ENCODE peak calls at places on chromosomes 7 and 10, in ten cellular contexts. T is transverse colon; B is uterus; Q is body of pancreas; W is GM06990; H is CD4-positive, alpha-beta memory T cell; Y is mesendoderm; X is OCI-LY7; F is right lobe of liver; G is epithelial cell of esophagus. M is an unnamed sample.

GRCh38 chr7:26083113-26083512 is 68.9 kb upstream of the NFE2L3 start:
- DNase-seq in B (no peak), G (peak), Y (no peak), Q (no peak), X (no peak), F (no peak), W (no peak), H (no peak), T (no peak), M (no peak)

GRCh38 chr7:101395376-101395775 is 32.7 kb downstream of the COL26A1 start:
- DNase-seq in Y (no peak), H (no peak), Q (no peak), B (no peak), X (no peak), G (no peak), F (no peak), W (no peak), T (no peak), M (no peak)

GRCh38 chr10:63421591-63421990 is 44.2 kb downstream of the JMJD1C start:
- DNase-seq in W (peak), Q (no peak), T (no peak), H (peak), Y (no peak), X (peak), G (no peak), F (no peak), B (no peak), M (no peak)

GRCh38 chr10:71431945-71432905 is 35.5 kb downstream of the CDH23 start:
- DNase-seq in F (peak), Q (no peak), W (no peak), Y (peak), G (no peak), B (no peak), H (no peak), X (no peak), T (no peak), M (no peak)

GRCh38 chr10:97876387-97876786 is 26.7 kb downstream of the GOLGA7B start:
- DNase-seq in H (no peak), Y (no peak), F (no peak), W (no peak), Q (no peak), B (no peak), X (no peak), G (no peak), T (no peak), M (no peak)

GRCh38 chr10:69731184-69731583 is 70.5 kb upstream of the COL13A1 start:
- DNase-seq in Y (no peak), H (no peak), F (no peak), X (no peak), Q (no peak), T (no peak), W (no peak), B (no peak), G (no peak), M (peak)

GRCh38 chr7:45920543-45921380 is at the start of gene IGFBP3:
- DNase-seq in X (no peak), B (peak), Y (peak), Q (peak), H (peak), W (no peak), G (peak), F (peak), T (no peak), M (no peak)

GRCh38 chr7:157603005-157603404 is 266.2 kb downstream of the DNAJB6 start:
- DNase-seq in F (no peak), Y (no peak), T (no peak), B (no peak), Q (no peak), X (no peak), H (no peak), W (no peak), G (no peak), M (no peak)

GRCh38 chr10:8159628-8160165 is 105.2 kb downstream of the GATA3 start:
- DNase-seq in X (no peak), F (no peak), Y (no peak), H (no peak), W (no peak), T (no peak), Q (no peak), B (no peak), G (peak), M (no peak)

GRCh38 chr7:124737760-124738159 is 27.8 kb downstream of the GPR37 start:
- DNase-seq in Q (no peak), W (no peak), F (no peak), G (no peak), H (no peak), T (no peak), Y (no peak), X (no peak), B (no peak), M (no peak)

GRCh38 chr7:11742496-11742895 is 89.5 kb downstream of the THSD7A start:
- DNase-seq in Y (no peak), G (no peak), T (no peak), W (no peak), H (no peak), F (no peak), B (no peak), Q (no peak), X (no peak), M (no peak)

GRCh38 chr10:96833220-96834001 is 1.3 kb downstream of the LCOR start:
- DNase-seq in F (peak), T (peak), G (peak), Y (peak), W (peak), Q (peak), X (peak), H (no peak), B (peak), M (peak)

GRCh38 chr7:117581424-117581823 is 101.6 kb downstream of the CFTR start:
- DNase-seq in X (no peak), Q (no peak), F (no peak), W (no peak), Y (no peak), G (no peak), T (no peak), H (no peak), B (no peak), M (no peak)

GRCh38 chr10:89633484-89633883 is 11.6 kb downstream of the PANK1 start:
- DNase-seq in W (no peak), X (no peak), B (no peak), H (no peak), G (peak), T (no peak), Q (no peak), Y (no peak), F (no peak), M (no peak)

GRCh38 chr7:139762886-139763285 is 14.9 kb downstream of the HIPK2 start:
- DNase-seq in W (no peak), F (no peak), T (no peak), G (peak), Y (peak), H (no peak), Q (no peak), X (no peak), B (no peak), M (no peak)

GRCh38 chr7:36486336-36486735 is 96.7 kb downstream of the ANLN start:
- DNase-seq in T (no peak), Y (no peak), Q (no peak), X (no peak), F (no peak), G (no peak), W (no peak), H (no peak), B (no peak), M (no peak)

GRCh38 chr10:126937026-126937425 is 31.8 kb downstream of the DOCK1 start:
- DNase-seq in Q (no peak), F (no peak), H (no peak), T (no peak), W (no peak), B (no peak), G (no peak), Y (no peak), X (no peak), M (no peak)

GRCh38 chr7:132160525-132161230 is 415.6 kb downstream of the PLXNA4 start:
- DNase-seq in F (no peak), T (no peak), W (no peak), Q (no peak), Y (no peak), G (no peak), H (no peak), X (no peak), B (no peak), M (no peak)

GRCh38 chr10:64365663-64366062 is 844.5 kb downstream of the REEP3 start:
- DNase-seq in B (no peak), W (no peak), Q (no peak), G (no peak), F (no peak), Y (peak), X (no peak), T (no peak), H (no peak), M (no peak)

GRCh38 chr7:14321947-14322346 is 332.5 kb upstream of the ETV1 start:
- DNase-seq in X (no peak), T (no peak), Y (no peak), H (no peak), B (no peak), G (peak), W (no peak), F (peak), Q (peak), M (no peak)

GRCh38 chr10:132535065-132535651 is 2.4 kb upstream of the INPP5A start:
- DNase-seq in X (no peak), T (no peak), Y (no peak), F (no peak), G (no peak), H (no peak), B (peak), Q (no peak), W (no peak), M (no peak)

GRCh38 chr7:29243777-29244655 is 49.4 kb downstream of the CHN2 start:
- DNase-seq in Q (no peak), G (peak), W (peak), T (no peak), B (no peak), Y (peak), X (peak), F (no peak), H (peak), M (peak)

GRCh38 chr7:155232911-155233702 is 64.6 kb upstream of the INSIG1 start:
- DNase-seq in F (no peak), W (no peak), G (no peak), Y (no peak), B (no peak), H (no peak), T (no peak), X (no peak), Q (no peak), M (no peak)

GRCh38 chr10:85946713-85947326 is 419.8 kb downstream of the GRID1 start:
- DNase-seq in Q (no peak), F (no peak), G (no peak), Y (no peak), H (no peak), W (peak), X (peak), B (no peak), T (no peak), M (no peak)

GRCh38 chr7:17437586-17437985 is 139.1 kb downstream of the AHR start:
- DNase-seq in Q (no peak), B (no peak), H (no peak), F (no peak), T (no peak), W (no peak), G (no peak), X (no peak), Y (no peak), M (no peak)

GRCh38 chr10:113431807-113432206 is 121.0 kb upstream of the HABP2 start:
- DNase-seq in Y (no peak), Q (no peak), X (no peak), B (no peak), F (no peak), G (no peak), W (no peak), T (no peak), H (no peak), M (no peak)

GRCh38 chr7:154620307-154620706 is 382.6 kb downstream of the PAXIP1 start:
- DNase-seq in Y (no peak), F (no peak), Q (no peak), H (no peak), T (no peak), G (no peak), X (no peak), B (no peak), W (no peak), M (no peak)

GRCh38 chr7:2399848-2400587 is 3.4 kb upstream of the CHST12 start:
- DNase-seq in Q (peak), H (no peak), Y (peak), F (peak), G (peak), X (no peak), B (peak), T (peak), W (no peak), M (no peak)

GRCh38 chr10:116082211-116082610 is 190.8 kb downstream of the GFRA1 start:
- DNase-seq in G (no peak), W (no peak), X (no peak), B (no peak), Y (no peak), T (no peak), H (no peak), F (no peak), Q (no peak), M (no peak)

GRCh38 chr7:157621131-157621681 is 284.4 kb downstream of the DNAJB6 start:
- DNase-seq in T (no peak), F (no peak), H (no peak), Q (no peak), G (no peak), X (no peak), B (no peak), W (no peak), Y (no peak), M (no peak)

GRCh38 chr7:7231865-7232264 is 49.5 kb downstream of the C1GALT1 start:
- DNase-seq in W (no peak), H (no peak), B (no peak), X (no peak), Y (no peak), G (no peak), F (no peak), T (no peak), Q (no peak), M (no peak)

GRCh38 chr7:80247144-80247543 is 112.5 kb downstream of the GNAI1 start:
- DNase-seq in T (peak), W (no peak), Y (no peak), G (no peak), X (no peak), F (no peak), Q (no peak), H (no peak), B (no peak), M (no peak)

GRCh38 chr10:58555170-58555929 is 42.7 kb downstream of the BICC1 start:
- DNase-seq in T (no peak), W (no peak), X (no peak), Q (peak), Y (no peak), G (no peak), H (no peak), F (no peak), B (no peak), M (no peak)

GRCh38 chr7:95335093-95335492 is 10.8 kb upstream of the PON1 start:
- DNase-seq in Q (no peak), G (peak), B (no peak), Y (no peak), H (no peak), T (no peak), W (no peak), X (no peak), F (no peak), M (no peak)

GRCh38 chr7:55369427-55369826 is 4.3 kb downstream of the LANCL2 start:
- DNase-seq in H (no peak), B (no peak), Y (no peak), F (no peak), Q (no peak), X (no peak), T (no peak), G (peak), W (no peak), M (no peak)

GRCh38 chr7:55365680-55366460 is 733 bp downstream of the LANCL2 start:
- DNase-seq in H (peak), W (peak), B (peak), T (peak), Q (peak), F (peak), Y (peak), G (peak), X (peak), M (peak)

GRCh38 chr7:55365103-55365679 is at the start of gene LANCL2:
- DNase-seq in W (no peak), B (no peak), X (no peak), T (peak), G (no peak), Q (no peak), F (peak), H (no peak), Y (no peak), M (peak)

GRCh38 chr7:55366461-55367138 is 1.5 kb downstream of the LANCL2 start:
- DNase-seq in F (no peak), G (peak), Q (no peak), Y (peak), H (no peak), T (no peak), B (no peak), X (peak), W (no peak), M (no peak)

DNA sequence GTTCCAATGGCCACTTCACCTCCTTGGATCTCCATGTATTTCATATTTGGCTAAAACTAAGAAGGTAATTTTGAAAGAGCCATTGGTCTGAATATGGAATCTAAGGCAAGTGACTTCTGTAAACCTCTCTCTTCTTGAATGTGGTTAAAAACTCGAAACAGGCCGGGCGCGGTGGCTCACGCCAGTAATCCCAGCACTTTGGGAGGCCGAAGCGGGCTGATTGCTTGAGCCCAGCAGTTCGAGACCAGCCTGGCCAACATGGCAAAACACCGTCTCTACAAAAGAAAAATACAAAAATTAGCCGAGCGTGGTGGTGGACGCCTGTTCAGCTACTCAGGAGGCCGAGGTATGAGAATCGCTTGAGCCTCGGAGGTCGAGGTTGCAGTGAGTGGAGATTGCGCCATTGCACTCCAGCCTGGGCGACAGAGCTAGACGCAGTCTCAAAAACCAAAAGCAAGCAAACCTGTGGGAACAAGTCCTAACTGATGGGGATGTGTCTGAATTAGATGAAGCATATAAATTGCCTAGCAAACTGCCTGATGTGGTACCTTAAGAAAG is 2.2 kb downstream of the LANCL2 start:
- DNase-seq in H (no peak), X (no peak), B (no peak), W (no peak), Q (no peak), G (no peak), T (no peak), Y (no peak), F (no peak), M (no peak)
- H3K4me3 ChIP-seq in H (peak), X (peak), B (no peak), W (peak), Q (no peak), G (peak), T (peak), Y (peak), F (peak), M (peak)

GRCh38 chr10:43136432-43136831 is 1.8 kb upstream of the CSGALNACT2 start:
- DNase-seq in B (no peak), F (no peak), T (no peak), X (no peak), G (no peak), Q (no peak), Y (no peak), W (no peak), H (no peak), M (no peak)
- H3K4me3 ChIP-seq in B (no peak), F (no peak), T (no peak), X (peak), G (no peak), Q (no peak), Y (no peak), W (no peak), H (no peak), M (no peak)

GRCh38 chr10:79936625-79937255 is 12.2 kb downstream of the SFTPD start:
- DNase-seq in G (no peak), X (no peak), Q (no peak), B (no peak), Y (no peak), T (no peak), F (no peak), W (no peak), H (no peak), M (no peak)
- H3K4me3 ChIP-seq in G (no peak), X (no peak), Q (no peak), B (no peak), Y (no peak), T (no peak), F (no peak), W (no peak), H (no peak), M (no peak)

GRCh38 chr10:91642831-91643692 is 10.2 kb upstream of the PPP1R3C start:
- DNase-seq in W (no peak), H (no peak), T (no peak), Q (no peak), F (no peak), G (peak), Y (no peak), B (no peak), X (no peak), M (no peak)
- H3K4me3 ChIP-seq in W (no peak), H (no peak), T (no peak), Q (no peak), F (no peak), G (no peak), Y (no peak), B (no peak), X (no peak), M (no peak)

GRCh38 chr7:128737441-128737840 is 1.7 kb upstream of the CALU start:
- DNase-seq in F (no peak), Y (no peak), X (no peak), G (no peak), B (no peak), Q (no peak), T (no peak), W (no peak), H (no peak), M (no peak)

GRCh38 chr7:128737867-128738390 is 1.2 kb upstream of the CALU start:
- DNase-seq in T (no peak), Y (peak), F (no peak), H (no peak), G (peak), X (no peak), B (no peak), Q (no peak), W (no peak), M (no peak)

GRCh38 chr7:128733278-128733645 is 5.9 kb upstream of the CALU start:
- DNase-seq in H (no peak), Q (no peak), F (no peak), G (no peak), Y (no peak), T (no peak), X (no peak), B (no peak), W (no peak), M (no peak)

GRCh38 chr7:128734777-128735342 is 4.3 kb upstream of the CALU start:
- DNase-seq in H (no peak), G (no peak), T (no peak), Y (no peak), X (no peak), F (no peak), B (no peak), W (no peak), Q (no peak), M (no peak)

GRCh38 chr7:128735433-128735832 is 3.7 kb upstream of the CALU start:
- DNase-seq in B (no peak), Q (peak), G (no peak), X (no peak), H (no peak), W (no peak), T (no peak), F (no peak), Y (no peak), M (no peak)
- H3K4me3 ChIP-seq in B (no peak), Q (no peak), G (no peak), X (no peak), H (no peak), W (no peak), T (no peak), F (no peak), Y (no peak), M (no peak)

GRCh38 chr10:12896251-12896650 is 105.3 kb downstream of the CCDC3 start:
- DNase-seq in Q (no peak), X (no peak), Y (no peak), G (no peak), F (no peak), B (no peak), W (no peak), H (no peak), T (no peak), M (no peak)

GRCh38 chr10:12902135-12902572 is 99.4 kb downstream of the CCDC3 start:
- DNase-seq in W (no peak), H (peak), Y (peak), F (no peak), B (peak), T (peak), X (peak), Q (peak), G (peak), M (peak)

GRCh38 chr10:12898271-12898670 is 103.2 kb downstream of the CCDC3 start:
- DNase-seq in H (no peak), X (no peak), F (no peak), G (no peak), B (no peak), T (no peak), W (no peak), Q (no peak), Y (no peak), M (no peak)

GRCh38 chr10:12892924-12893323 is 108.6 kb downstream of the CCDC3 start:
- DNase-seq in T (no peak), B (no peak), Y (no peak), F (no peak), X (no peak), Q (no peak), H (no peak), G (no peak), W (no peak), M (no peak)

GRCh38 chr10:12897278-12897677 is 104.2 kb downstream of the CCDC3 start:
- DNase-seq in Q (no peak), F (no peak), X (no peak), T (no peak), B (no peak), H (no peak), G (no peak), Y (peak), W (no peak), M (no peak)
- H3K4me3 ChIP-seq in Q (no peak), F (no peak), X (no peak), T (no peak), B (no peak), H (no peak), G (no peak), Y (no peak), W (no peak), M (no peak)

DNA sequence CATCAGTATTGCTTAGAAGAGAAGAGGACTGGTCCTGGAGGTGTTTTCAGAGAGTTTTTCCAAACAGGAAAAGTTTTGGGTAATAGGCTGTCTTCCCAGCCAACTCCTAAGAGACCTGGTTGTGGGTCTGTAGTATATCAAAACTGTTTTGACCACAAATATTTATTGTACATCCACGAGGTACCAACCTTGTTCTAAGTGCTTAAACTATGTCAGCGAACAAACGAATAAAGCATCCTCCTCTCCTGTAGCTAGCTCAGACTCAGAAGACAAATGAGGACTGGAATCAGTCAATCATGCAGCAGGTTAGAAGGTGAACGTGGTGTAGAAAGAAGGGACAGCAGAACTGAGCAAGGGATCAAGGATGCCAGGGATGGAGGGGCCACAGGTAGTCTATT is 61.6 kb upstream of the MKI67 start:
- DNase-seq in F (no peak), B (no peak), H (no peak), Y (no peak), G (no peak), X (no peak), W (no peak), T (no peak), Q (no peak), M (no peak)
- H3K4me3 ChIP-seq in F (no peak), B (no peak), H (peak), Y (no peak), G (no peak), X (no peak), W (no peak), T (peak), Q (no peak), M (peak)